ENCODE peak calls at places on chromosome 7, in five cellular contexts. A is lung, L is astrocyte of the spinal cord, B is WERI-Rb-1, Q is GM23338. J is an unnamed sample.

GRCh38 chr7:127885843-127886242 is 145.4 kb downstream of the LRRC4 start:
- DNase-seq in A (no peak), L (peak), B (no peak), Q (no peak), J (no peak)

GRCh38 chr7:94405506-94405905 is 10.8 kb downstream of the COL1A2 start:
- DNase-seq in A (no peak), L (no peak), B (no peak), Q (no peak), J (no peak)

GRCh38 chr7:139943391-139943790 is 114.3 kb downstream of the TBXAS1 start:
- DNase-seq in A (no peak), L (no peak), B (no peak), Q (no peak), J (no peak)

GRCh38 chr7:107179326-107180163 is 10.7 kb downstream of the HBP1 start:
- DNase-seq in A (no peak), L (peak), B (no peak), Q (no peak), J (no peak)

GRCh38 chr7:39985398-39985918 is 35.4 kb downstream of the CDK13 start:
- DNase-seq in A (no peak), L (no peak), B (no peak), Q (no peak), J (no peak)

GRCh38 chr7:92754756-92755581 is 81.4 kb downstream of the CDK6 start:
- DNase-seq in A (no peak), L (peak), B (no peak), Q (no peak), J (no peak)

GRCh38 chr7:28107960-28108359 is 72.6 kb downstream of the JAZF1 start:
- DNase-seq in A (no peak), L (no peak), B (no peak), Q (no peak), J (no peak)

GRCh38 chr7:27908534-27909165 is 168.7 kb downstream of the TAX1BP1 start:
- DNase-seq in A (no peak), L (no peak), B (no peak), Q (no peak), J (no peak)

GRCh38 chr7:158252081-158252836 is 335.4 kb downstream of the PTPRN2 start:
- DNase-seq in A (no peak), L (no peak), B (no peak), Q (no peak), J (no peak)

GRCh38 chr7:128453836-128454804 is 1.6 kb upstream of the HILPDA start:
- DNase-seq in A (peak), L (peak), B (peak), Q (peak), J (peak)

GRCh38 chr7:128906766-128907559 is 3.5 kb downstream of the KCP start:
- DNase-seq in A (no peak), L (no peak), B (no peak), Q (no peak), J (no peak)

GRCh38 chr7:88449410-88449809 is 142.7 kb upstream of the STEAP4 start:
- DNase-seq in A (no peak), L (no peak), B (no peak), Q (no peak), J (no peak)

GRCh38 chr7:147332988-147333387 is 1216.4 kb downstream of the CNTNAP2 start:
- DNase-seq in A (no peak), L (no peak), B (no peak), Q (no peak), J (no peak)

GRCh38 chr7:11228515-11228914 is 254.8 kb downstream of the PHF14 start:
- DNase-seq in A (peak), L (peak), B (no peak), Q (no peak), J (no peak)

GRCh38 chr7:4556868-4557620 is 125.1 kb upstream of the FOXK1 start:
- DNase-seq in A (no peak), L (no peak), B (no peak), Q (no peak), J (no peak)

GRCh38 chr7:155665957-155666287 is 21.5 kb downstream of the RBM33 start:
- DNase-seq in A (no peak), L (peak), B (no peak), Q (no peak), J (peak)

GRCh38 chr7:138814806-138815332 is 16.9 kb upstream of the ATP6V0A4 start:
- DNase-seq in A (no peak), L (no peak), B (no peak), Q (no peak), J (no peak)

GRCh38 chr7:101945034-101945758 is 127.8 kb downstream of the CUX1 start:
- DNase-seq in A (no peak), L (no peak), B (no peak), Q (no peak), J (no peak)

GRCh38 chr7:21059069-21059468 is 272.4 kb upstream of the SP8 start:
- DNase-seq in A (no peak), L (no peak), B (no peak), Q (no peak), J (no peak)

GRCh38 chr7:119197872-119198527 is 973.5 kb downstream of the ANKRD7 start:
- DNase-seq in A (no peak), L (peak), B (peak), Q (peak), J (no peak)

GRCh38 chr7:120185940-120186682 is 86.9 kb upstream of the KCND2 start:
- DNase-seq in A (no peak), L (no peak), B (no peak), Q (no peak), J (no peak)

GRCh38 chr7:115910541-115911164 is 119.9 kb downstream of the TFEC start:
- DNase-seq in A (no peak), L (peak), B (no peak), Q (peak), J (no peak)

GRCh38 chr7:48041665-48041995 is 6.3 kb downstream of the C7orf57 start:
- DNase-seq in A (no peak), L (peak), B (no peak), Q (no peak), J (no peak)

GRCh38 chr7:158842486-158842885 is 13.2 kb upstream of the ESYT2 start:
- DNase-seq in A (no peak), L (no peak), B (no peak), Q (no peak), J (no peak)

GRCh38 chr7:127844707-127845331 is 186.4 kb downstream of the LRRC4 start:
- DNase-seq in A (peak), L (peak), B (no peak), Q (no peak), J (no peak)

GRCh38 chr7:100563809-100564400 is 9.8 kb downstream of the SAP25 start:
- DNase-seq in A (peak), L (peak), B (peak), Q (peak), J (no peak)

GRCh38 chr7:55574062-55574717 is 1.9 kb upstream of the VOPP1 start:
- DNase-seq in A (no peak), L (peak), B (no peak), Q (no peak), J (no peak)

GRCh38 chr7:23012797-23013714 is 874 bp downstream of the HYCC1 start:
- DNase-seq in A (no peak), L (peak), B (peak), Q (peak), J (no peak)

GRCh38 chr7:142739927-142740492 is 9.3 kb upstream of the PRSS1 start:
- DNase-seq in A (no peak), L (no peak), B (no peak), Q (peak), J (no peak)

GRCh38 chr7:17042211-17042610 is 160.4 kb upstream of the AGR3 start:
- DNase-seq in A (no peak), L (no peak), B (no peak), Q (no peak), J (no peak)

GRCh38 chr7:137572071-137572784 is 228.7 kb upstream of the PTN start:
- DNase-seq in A (no peak), L (peak), B (no peak), Q (no peak), J (no peak)

GRCh38 chr7:69630292-69630691 is 32.0 kb downstream of the AUTS2 start:
- DNase-seq in A (no peak), L (peak), B (no peak), Q (no peak), J (no peak)

GRCh38 chr7:4645241-4645640 is 36.9 kb upstream of the FOXK1 start:
- DNase-seq in A (no peak), L (peak), B (no peak), Q (no peak), J (no peak)

GRCh38 chr7:115812796-115813195 is 217.8 kb downstream of the TFEC start:
- DNase-seq in A (no peak), L (no peak), B (no peak), Q (no peak), J (no peak)

GRCh38 chr7:127609297-127609696 is 8.6 kb downstream of the PAX4 start:
- DNase-seq in A (no peak), L (no peak), B (no peak), Q (no peak), J (no peak)

DNA sequence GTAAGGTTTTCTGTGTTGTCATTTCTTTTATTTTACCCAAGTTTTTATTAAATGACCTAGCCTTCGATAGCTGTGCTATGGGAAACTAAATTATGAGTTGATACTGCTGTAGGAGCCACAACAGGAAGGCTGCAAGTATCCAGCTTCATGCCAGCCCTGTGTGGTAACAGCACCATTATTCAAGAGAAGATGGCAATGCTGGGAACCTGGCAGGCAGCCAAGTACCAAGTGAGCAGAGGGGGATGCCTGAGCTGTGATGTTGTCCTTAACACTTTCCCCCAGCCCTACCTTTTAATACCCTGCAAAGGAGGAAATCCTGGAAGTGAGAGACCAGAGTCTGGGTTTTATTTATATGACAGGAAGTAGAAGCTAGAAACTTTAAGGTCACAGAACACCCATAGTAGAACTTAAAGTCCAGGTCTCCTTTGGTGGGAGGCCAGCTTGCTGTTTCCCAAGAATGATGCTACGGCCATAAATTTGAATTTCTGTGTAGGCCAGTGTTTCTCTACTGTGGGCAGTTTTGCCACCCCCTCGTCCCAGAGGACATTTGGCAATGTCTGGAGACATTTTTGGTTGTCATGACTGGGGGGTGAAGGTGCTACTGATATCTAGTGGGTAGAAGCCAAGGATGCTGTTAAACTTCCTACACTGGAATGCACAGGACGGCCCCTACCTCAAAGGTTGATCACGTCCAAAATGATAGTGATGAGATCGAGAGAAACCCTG is 9.2 kb upstream of the ATXN7L1 start:
- DNase-seq in A (no peak), L (peak), B (no peak), Q (no peak), J (no peak)
- H3K4me3 ChIP-seq in A (no peak), L (no peak), B (no peak), Q (no peak), J (no peak)

GRCh38 chr7:98802088-98802780 is 67.6 kb downstream of the TMEM130 start:
- DNase-seq in A (peak), L (peak), B (no peak), Q (peak), J (no peak)
- H3K4me3 ChIP-seq in A (no peak), L (no peak), B (no peak), Q (no peak), J (no peak)

DNA sequence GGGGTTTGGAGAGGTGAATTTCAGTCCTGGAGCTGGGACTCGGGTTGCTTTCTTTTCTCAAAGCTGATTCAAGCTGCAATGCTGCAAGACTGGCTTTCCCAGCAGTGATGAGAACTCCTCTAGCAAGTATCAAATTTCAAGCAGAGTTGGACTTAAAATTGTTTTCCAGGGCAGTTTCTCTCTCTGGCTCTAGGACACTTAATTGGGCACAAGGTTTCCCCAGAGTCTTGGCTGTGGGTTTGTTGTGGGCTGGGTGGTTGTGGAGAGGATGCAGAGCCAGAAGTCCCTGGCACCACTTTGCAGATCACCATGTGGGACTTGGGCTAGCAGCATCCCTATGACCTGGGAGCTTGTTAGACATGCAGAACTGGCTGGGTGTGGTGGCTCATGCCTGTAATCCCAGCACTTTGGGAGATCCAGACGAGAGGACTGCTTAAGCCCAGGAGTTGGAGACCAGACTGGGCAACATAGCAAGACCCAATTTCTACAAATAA is 16.8 kb downstream of the AKR1B15 start:
- DNase-seq in A (no peak), L (peak), B (no peak), Q (no peak), J (no peak)
- H3K4me3 ChIP-seq in A (no peak), L (no peak), B (no peak), Q (no peak), J (no peak)

GRCh38 chr7:29146888-29147609 is 712 bp upstream of the CPVL start:
- DNase-seq in A (no peak), L (no peak), B (no peak), Q (peak), J (no peak)
- H3K4me3 ChIP-seq in A (no peak), L (no peak), B (no peak), Q (peak), J (no peak)

DNA sequence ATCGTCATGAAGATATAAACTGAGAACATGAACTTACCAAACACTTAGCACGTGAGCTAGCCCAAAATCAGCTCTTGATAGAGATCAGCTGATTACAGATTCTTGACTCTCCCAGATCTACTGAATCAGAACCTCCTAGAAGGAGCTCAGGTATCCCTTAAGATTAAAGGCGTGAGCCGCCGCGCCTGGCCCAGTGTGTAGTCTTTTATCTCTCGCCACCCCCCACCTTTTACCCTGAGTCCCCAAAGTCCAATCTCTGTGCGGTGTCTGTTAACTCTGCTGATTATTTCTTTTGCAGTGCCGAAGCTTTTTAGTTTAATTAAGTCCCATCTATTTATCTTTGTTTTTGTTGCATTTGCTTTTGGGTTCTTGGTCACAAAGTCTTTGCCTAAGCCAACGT is 1.1 kb upstream of the GNA12 start:
- DNase-seq in A (no peak), L (no peak), B (no peak), Q (no peak), J (no peak)
- H3K4me3 ChIP-seq in A (no peak), L (no peak), B (no peak), Q (peak), J (no peak)

DNA sequence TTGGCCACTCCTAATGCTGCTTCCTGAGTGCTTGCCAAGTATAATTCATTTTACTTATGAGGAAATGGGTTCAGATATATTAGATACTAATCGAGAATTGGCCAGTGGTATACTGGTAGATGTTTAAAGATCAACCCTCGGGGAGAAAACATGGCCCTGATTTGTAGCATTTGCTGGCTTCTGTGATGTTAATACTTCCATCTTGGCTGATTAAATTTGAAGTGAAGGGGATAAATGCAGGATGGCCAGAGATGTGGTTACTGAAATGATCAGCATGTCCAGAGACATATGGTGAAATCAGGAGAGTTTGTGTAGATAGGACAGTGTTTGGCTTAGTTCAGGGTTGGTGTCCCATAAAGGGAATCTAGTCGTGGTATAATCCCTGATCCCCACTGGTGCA is 11.2 kb downstream of the UBE2D4 start:
- DNase-seq in A (no peak), L (no peak), B (no peak), Q (no peak), J (no peak)
- H3K4me3 ChIP-seq in A (no peak), L (no peak), B (no peak), Q (no peak), J (no peak)

DNA sequence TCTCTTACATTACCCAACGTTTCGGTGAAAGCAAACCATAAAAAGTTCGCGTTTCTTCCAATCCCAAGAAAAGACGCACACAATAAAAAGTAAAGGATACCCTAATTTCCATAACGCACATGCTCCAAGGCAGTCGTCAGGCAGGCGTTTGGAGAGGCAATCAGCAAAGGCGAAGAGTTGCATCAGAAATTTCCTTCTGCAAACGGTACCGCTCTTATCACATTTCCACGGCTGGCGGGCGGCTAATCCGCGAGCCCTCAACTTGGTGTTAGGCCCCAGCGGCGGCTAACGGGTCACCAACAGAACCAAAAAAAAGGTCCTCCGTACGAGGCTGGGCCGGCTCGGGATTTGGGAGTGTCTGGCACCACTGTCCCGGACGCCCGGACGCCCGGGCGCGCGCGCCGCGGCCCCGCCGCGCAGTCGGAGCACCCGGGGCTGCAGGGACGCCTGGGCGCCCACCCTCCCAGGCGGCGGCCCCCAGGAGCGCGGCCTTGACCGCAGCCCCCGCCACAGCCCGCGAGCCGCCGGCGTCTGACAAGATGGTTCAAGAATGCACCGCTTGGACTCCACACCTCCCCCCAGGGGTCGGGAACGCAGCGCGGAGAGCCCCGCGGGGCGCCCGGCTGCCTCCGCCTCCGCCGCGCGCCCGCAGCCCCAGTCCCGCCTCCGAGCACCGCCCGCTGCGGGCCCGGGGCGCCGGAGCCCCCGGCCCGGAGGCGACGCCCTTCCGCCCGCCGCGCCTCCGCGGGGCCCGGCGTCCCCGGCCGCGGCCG is 9.8 kb upstream of the GRB10 start:
- DNase-seq in A (peak), L (peak), B (peak), Q (peak), J (no peak)
- H3K4me3 ChIP-seq in A (peak), L (peak), B (peak), Q (peak), J (peak)